ENCODE peak calls at places on chromosomes 11 and 22, in five cellular contexts. N, U, T, F and C are unnamed samples. For H3K36me3, the result is how much of the 10 kb centered on the place peaks cover.

GRCh38 chr11:15893080-15893492 is 463.3 kb downstream of the SOX6 start:
- DNase-seq in N (peak), U (peak), T (no peak), F (no peak), C (peak)

GRCh38 chr11:123798513-123799252 is 7.5 kb downstream of the OR6M1 start:
- DNase-seq in N (no peak), U (no peak), T (no peak), F (no peak), C (peak)

GRCh38 chr11:64754124-64754918 is 5.5 kb downstream of the PYGM start:
- DNase-seq in N (no peak), U (no peak), T (no peak), F (no peak), C (no peak)

GRCh38 chr11:54927704-54928103 is 221.1 kb downstream of the OR4A5 start:
- DNase-seq in N (no peak), U (no peak), T (no peak), F (no peak), C (no peak)

GRCh38 chr11:70779433-70780245 is 381.3 kb downstream of the CTTN start:
- DNase-seq in N (no peak), U (no peak), T (no peak), F (no peak), C (no peak)

GRCh38 chr22:46758867-46759290 is 3.6 kb upstream of the TBC1D22A start:
- DNase-seq in N (peak), U (peak), T (peak), F (peak), C (peak)

GRCh38 chr11:130166457-130166784 is 6.8 kb downstream of the ST14 start:
- DNase-seq in N (peak), U (peak), T (no peak), F (peak), C (peak)

GRCh38 chr22:39994566-39995345 is at the start of gene FAM83F:
- DNase-seq in N (no peak), U (no peak), T (no peak), F (no peak), C (peak)

GRCh38 chr11:71406681-71407080 is 41.5 kb downstream of the DHCR7 start:
- DNase-seq in N (no peak), U (no peak), T (no peak), F (no peak), C (no peak)

GRCh38 chr11:13635290-13635689 is 33.2 kb upstream of the FAR1 start:
- DNase-seq in N (no peak), U (no peak), T (no peak), F (no peak), C (no peak)

GRCh38 chr11:72631806-72632731 is 42.2 kb downstream of the PDE2A start:
- DNase-seq in N (peak), U (no peak), T (no peak), F (no peak), C (no peak)

GRCh38 chr22:27240298-27240885 is 561.2 kb downstream of the MN1 start:
- DNase-seq in N (peak), U (no peak), T (no peak), F (no peak), C (no peak)

GRCh38 chr11:111996129-111996528 is 29.1 kb upstream of the DLAT start:
- DNase-seq in N (no peak), U (no peak), T (no peak), F (no peak), C (no peak)

GRCh38 chr11:40269865-40270264 is 1189.6 kb downstream of the LRRC4C start:
- DNase-seq in N (no peak), U (no peak), T (no peak), F (no peak), C (no peak)

GRCh38 chr11:68424101-68424632 is 36.4 kb upstream of the PPP6R3 start:
- DNase-seq in N (no peak), U (no peak), T (no peak), F (no peak), C (no peak)
- H3K36me3 ChIP-seq in N (under half), U (under half), T (half or more), F (under half), C (under half)

GRCh38 chr22:20153945-20154344 is 3.1 kb upstream of the CCDC188 start:
- DNase-seq in N (no peak), U (no peak), T (no peak), F (no peak), C (no peak)
- TF ChIP-seq EZH2 in N (no peak), U (no peak), T (no peak), F (peak), C (no peak)

GRCh38 chr11:7595016-7595869 is 78.1 kb downstream of the CYB5R2 start:
- DNase-seq in N (no peak), U (peak), T (no peak), F (no peak), C (no peak)
- H3K27ac ChIP-seq in N (no peak), U (no peak), T (no peak), F (no peak), C (no peak)

DNA sequence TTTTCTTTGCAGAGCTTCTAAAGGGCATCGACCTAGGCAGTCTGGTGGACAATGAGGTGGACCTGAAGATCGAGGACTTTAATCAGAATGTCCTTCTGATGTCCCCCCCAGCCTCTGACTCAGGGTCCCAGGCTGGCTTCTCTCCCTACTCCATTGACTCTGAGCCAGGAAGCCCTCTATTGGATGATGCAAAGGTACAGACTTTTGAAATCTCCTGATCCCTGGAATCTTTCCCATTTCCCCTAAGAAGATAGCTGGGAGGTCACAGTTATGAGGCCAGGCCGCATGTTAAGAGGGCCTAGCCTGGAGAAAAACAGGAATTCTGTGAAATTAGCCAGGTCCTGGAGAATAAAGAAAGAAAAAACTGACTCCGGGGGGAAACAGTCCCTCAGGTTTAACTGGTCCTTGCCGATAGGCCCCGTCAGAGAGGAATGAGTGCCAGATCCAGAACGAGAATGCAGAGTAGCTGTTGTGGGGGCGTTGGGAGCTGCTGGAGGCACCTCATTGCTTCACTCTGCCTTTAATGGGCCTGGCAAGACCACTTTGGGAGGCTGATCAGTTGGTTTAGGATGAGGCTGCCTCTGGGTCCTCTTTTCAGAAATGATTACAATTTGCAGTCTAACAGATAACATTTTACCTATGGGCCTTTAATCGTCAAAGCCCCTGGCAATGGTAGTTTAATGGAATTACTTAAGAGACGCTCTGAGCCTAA is 39.2 kb downstream of the SHISA8 start:
- DNase-seq in N (no peak), U (no peak), T (no peak), F (no peak), C (no peak)
- H3K36me3 ChIP-seq in N (under half), U (half or more), T (half or more), F (under half), C (under half)

GRCh38 chr11:66291706-66292542 is at the start of gene TMEM151A:
- DNase-seq in N (no peak), U (no peak), T (no peak), F (no peak), C (peak)

GRCh38 chr11:66289548-66290331 is 797 bp upstream of the YIF1A start:
- DNase-seq in N (no peak), U (no peak), T (peak), F (no peak), C (peak)

GRCh38 chr11:66292543-66293332 is 1.0 kb downstream of the TMEM151A start:
- DNase-seq in N (no peak), U (no peak), T (no peak), F (no peak), C (no peak)

GRCh38 chr11:66290332-66290629 is 1.3 kb upstream of the YIF1A start:
- DNase-seq in N (no peak), U (no peak), T (no peak), F (no peak), C (no peak)

GRCh38 chr11:66291303-66291705 is 390 bp upstream of the TMEM151A start:
- DNase-seq in N (no peak), U (no peak), T (no peak), F (no peak), C (no peak)
- TF ChIP-seq EZH2 in N (no peak), U (no peak), T (no peak), F (no peak), C (peak)

DNA sequence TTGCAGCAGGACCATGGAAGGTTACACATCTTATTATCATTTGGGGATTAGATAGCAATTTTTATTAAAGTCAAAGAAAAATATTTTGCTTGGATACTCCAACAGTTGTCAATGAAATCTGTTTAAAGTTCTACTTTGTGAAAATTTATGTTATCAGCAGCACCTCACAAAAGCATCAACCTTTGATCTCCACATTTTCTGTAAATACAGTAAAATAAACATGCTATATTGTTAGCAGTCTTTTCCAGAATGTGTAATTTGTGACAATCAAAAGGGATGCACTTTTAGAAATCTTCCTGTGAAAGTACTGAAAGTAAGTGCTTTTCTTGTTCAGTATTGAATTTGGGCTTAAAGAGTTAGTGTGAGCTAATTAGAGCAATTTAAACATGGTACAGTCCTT is 4.1 kb downstream of the SLC22A25 start:
- DNase-seq in N (no peak), U (no peak), T (no peak), F (peak), C (no peak)
- H3K27ac ChIP-seq in N (no peak), U (no peak), T (no peak), F (peak), C (no peak)

GRCh38 chr22:19405133-19405532 is 26.4 kb downstream of the HIRA start:
- DNase-seq in N (no peak), U (no peak), T (no peak), F (peak), C (no peak)
- H3K36me3 ChIP-seq in N (under half), U (under half), T (half or more), F (under half), C (under half)